ENCODE peak calls at places on chromosome 14, in four cellular contexts. C, W, S and O are unnamed samples.

GRCh38 chr14:45201908-45202307 is 51.1 kb downstream of the MIS18BP1 start:
- DNase-seq in S (no peak), C (peak; percentile 15), W (peak; percentile 14), O (no peak)

GRCh38 chr14:97377550-97377949 is 580.4 kb downstream of the VRK1 start:
- DNase-seq in W (no peak), S (no peak), C (no peak), O (no peak)

GRCh38 chr14:74018029-74018703 is 922 bp downstream of the ENTPD5 start:
- DNase-seq in C (peak; percentile 73), W (peak; percentile 32), S (no peak), O (no peak)

GRCh38 chr14:35088514-35088913 is 33.3 kb downstream of the PPP2R3C start:
- DNase-seq in W (no peak), C (no peak), S (no peak), O (no peak)

GRCh38 chr14:104580961-104581360 is 1.4 kb downstream of the C14orf180 start:
- DNase-seq in C (no peak), W (no peak), S (no peak), O (no peak)

GRCh38 chr14:78157855-78158436 is 12.2 kb upstream of the NRXN3 start:
- DNase-seq in C (no peak), W (peak; percentile 3), S (no peak), O (peak; percentile 16)

GRCh38 chr14:65251213-65251612 is 148.9 kb upstream of the MAX start:
- DNase-seq in S (no peak), C (no peak), W (no peak), O (no peak)

GRCh38 chr14:36021030-36021422 is 155.5 kb downstream of the PTCSC3 start:
- DNase-seq in W (no peak), C (no peak), S (peak; percentile 23), O (no peak)

GRCh38 chr14:45253754-45254300 is 825 bp upstream of the MIS18BP1 start:
- DNase-seq in S (no peak), C (peak; percentile 59), W (no peak), O (no peak)

GRCh38 chr14:92546347-92547053 is 32.9 kb downstream of the RIN3 start:
- DNase-seq in C (peak; percentile 60), W (no peak), S (no peak), O (no peak)

GRCh38 chr14:73368621-73369020 is 89.7 kb downstream of the NUMB start:
- DNase-seq in C (no peak), W (no peak), S (no peak), O (no peak)

GRCh38 chr14:65290830-65291229 is 121.7 kb upstream of the FUT8 start:
- DNase-seq in W (peak; percentile 68), C (peak; percentile 8), S (no peak), O (no peak)

GRCh38 chr14:97354119-97354722 is 557.0 kb downstream of the VRK1 start:
- DNase-seq in W (no peak), C (no peak), S (no peak), O (no peak)

GRCh38 chr14:73834258-73834620 is 17.4 kb upstream of the PTGR2 start:
- DNase-seq in C (no peak), S (no peak), W (no peak), O (no peak)

GRCh38 chr14:89128616-89129015 is 288.4 kb downstream of the FOXN3 start:
- DNase-seq in C (no peak), W (no peak), S (no peak), O (no peak)

GRCh38 chr14:102437997-102438922 is 71.3 kb downstream of the ANKRD9 start:
- DNase-seq in S (peak; percentile 37), C (peak; percentile 73), W (peak; percentile 59), O (peak; percentile 85)

GRCh38 chr14:103313704-103314103 is 20.3 kb upstream of the EIF5 start:
- DNase-seq in W (no peak), S (no peak), C (peak; percentile 66), O (no peak)

GRCh38 chr14:31510222-31510621 is 22.4 kb upstream of the GPR33 start:
- DNase-seq in C (peak; percentile 38), S (no peak), W (peak; percentile 48), O (peak; percentile 17)

GRCh38 chr14:106023411-106023810 is 497.0 kb downstream of the TMEM121 start:
- DNase-seq in C (no peak), S (no peak), W (no peak), O (no peak)

GRCh38 chr14:102789349-102789748 is 12.1 kb downstream of the TRAF3 start:
- DNase-seq in W (no peak), S (no peak), C (no peak), O (no peak)

GRCh38 chr14:88791629-88792571 is 853 bp downstream of the EML5 start:
- DNase-seq in W (no peak), C (no peak), S (no peak), O (peak; percentile 5)

GRCh38 chr14:68969278-68969677 is 9.8 kb downstream of the ACTN1 start:
- DNase-seq in W (no peak), C (peak; percentile 88), S (no peak), O (no peak)
- H3K9ac ChIP-seq in W (no peak overlapping the region), C (peak overlapping the region; percentile 27), S (no peak overlapping the region), O (no peak overlapping the region)

GRCh38 chr14:28652782-28653181 is 113.8 kb upstream of the FOXG1 start:
- DNase-seq in C (no peak), S (no peak), W (no peak), O (no peak)
- TF ChIP-seq MYC in C (no peak), S (no peak), W (no peak), O (no peak)

GRCh38 chr14:99574099-99574880 is 29.7 kb downstream of the CCDC85C start:
- DNase-seq in C (no peak), S (no peak), W (peak; percentile 73), O (no peak)
- H3K9ac ChIP-seq in C (no peak overlapping the region), S (no peak overlapping the region), W (peak overlapping the region; percentile 11), O (no peak overlapping the region)

GRCh38 chr14:58944226-58944769 is 244.2 kb upstream of the DAAM1 start:
- DNase-seq in W (no peak), C (no peak), S (no peak), O (no peak)

GRCh38 chr14:58947156-58947555 is 241.3 kb upstream of the DAAM1 start:
- DNase-seq in S (no peak), W (no peak), C (no peak), O (no peak)

GRCh38 chr14:58950555-58950954 is 237.9 kb upstream of the DAAM1 start:
- DNase-seq in S (no peak), W (no peak), C (no peak), O (no peak)

GRCh38 chr14:58944957-58945356 is 243.5 kb upstream of the DAAM1 start:
- DNase-seq in C (no peak), W (no peak), S (no peak), O (no peak)

DNA sequence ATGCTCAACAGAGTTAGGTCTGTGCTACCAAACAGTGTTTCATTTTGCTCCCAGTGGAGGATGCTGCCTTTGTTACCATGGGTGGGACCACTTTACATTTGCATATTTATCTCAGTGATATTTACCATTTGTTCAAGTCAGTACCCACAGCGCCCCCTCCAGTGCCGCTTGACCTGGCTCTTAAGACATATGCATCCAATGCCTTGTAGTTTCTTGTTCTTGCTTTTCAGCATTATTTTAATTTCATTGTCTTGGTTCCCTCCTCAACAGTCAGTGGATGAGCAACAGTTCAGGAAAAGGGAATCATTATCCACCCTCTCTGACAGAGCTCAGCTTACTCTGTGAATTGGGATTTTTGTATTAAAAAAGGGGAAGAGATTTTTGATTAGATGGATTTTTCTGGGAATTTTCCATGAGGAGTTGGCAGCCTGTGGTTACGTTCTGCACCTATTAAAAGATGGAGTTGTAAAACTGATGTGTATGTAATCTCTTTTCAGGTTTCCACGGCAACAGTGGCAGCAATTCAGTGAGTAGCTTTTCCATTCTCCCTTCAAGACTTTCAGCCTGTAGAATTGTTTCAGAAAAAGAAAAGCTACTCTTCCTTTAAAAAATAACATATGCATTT is 240.5 kb upstream of the DAAM1 start:
- DNase-seq in S (no peak), W (no peak), C (peak; percentile 3), O (no peak)
- TF ChIP-seq MYC in S (no peak), W (no peak), C (no peak), O (no peak)

GRCh38 chr14:91144425-91145145 is 30.7 kb downstream of the DGLUCY start:
- DNase-seq in S (no peak), W (no peak), C (peak; percentile 91), O (no peak)
- H3K9ac ChIP-seq in S (no peak overlapping the region), W (no peak overlapping the region), C (peak overlapping the region; percentile 95), O (no peak overlapping the region)

GRCh38 chr14:51004352-51004800 is 60.1 kb upstream of the PYGL start:
- DNase-seq in W (no peak), S (no peak), C (no peak), O (no peak)
- TF ChIP-seq MYC in W (no peak), S (no peak), C (no peak), O (no peak)